ENCODE peak calls at places on chromosomes 12 and 14, in six cellular contexts. M is astrocyte, U is PC-3, K is HCT116, B is SK-N-SH, V is psoas muscle. T is an unnamed sample. For H3K4me1, the result is how much of the 10 kb centered on the place peaks cover.

GRCh38 chr14:89356927-89357326 is 60.1 kb downstream of the FOXN3 start:
- DNase-seq in M (no peak), U (no peak), K (no peak), B (no peak), V (no peak), T (no peak)

GRCh38 chr14:92568621-92569479 is 55.3 kb downstream of the RIN3 start:
- DNase-seq in M (no peak), U (no peak), K (no peak), B (peak), V (peak), T (peak)

GRCh38 chr14:62030387-62030786 is 268.2 kb downstream of the SNAPC1 start:
- DNase-seq in M (no peak), U (no peak), K (no peak), B (no peak), V (no peak), T (no peak)

GRCh38 chr14:91464615-91465205 is 45.4 kb downstream of the PPP4R3A start:
- DNase-seq in M (no peak), U (no peak), K (no peak), B (no peak), V (no peak), T (no peak)

GRCh38 chr12:94622475-94622874 is 27.9 kb downstream of the TMCC3 start:
- DNase-seq in M (peak), U (peak), K (no peak), B (peak), V (no peak), T (no peak)

GRCh38 chr14:32337759-32338158 is 8.7 kb downstream of the AKAP6 start:
- DNase-seq in M (no peak), U (no peak), K (no peak), B (no peak), V (no peak), T (no peak)

GRCh38 chr12:65086236-65086635 is 34.9 kb downstream of the WIF1 start:
- DNase-seq in M (no peak), U (no peak), K (no peak), B (no peak), V (no peak), T (no peak)

GRCh38 chr12:107736914-107737313 is 24.0 kb downstream of the PRDM4 start:
- DNase-seq in M (no peak), U (no peak), K (no peak), B (no peak), V (no peak), T (no peak)

GRCh38 chr12:113232787-113233585 is 11.7 kb downstream of the TPCN1 start:
- DNase-seq in M (peak), U (no peak), K (no peak), B (no peak), V (peak), T (peak)

GRCh38 chr12:39240573-39240972 is 202.3 kb downstream of the KIF21A start:
- DNase-seq in M (no peak), U (no peak), K (no peak), B (no peak), V (no peak), T (no peak)

GRCh38 chr14:78143489-78144145 is 26.6 kb upstream of the NRXN3 start:
- DNase-seq in M (peak), U (peak), K (no peak), B (no peak), V (no peak), T (no peak)

GRCh38 chr12:49189731-49190314 is 943 bp upstream of the TUBA1A start:
- DNase-seq in M (no peak), U (no peak), K (no peak), B (no peak), V (no peak), T (no peak)

GRCh38 chr14:74488788-74489397 is 4.2 kb downstream of the NPC2 start:
- DNase-seq in M (peak), U (peak), K (peak), B (no peak), V (no peak), T (no peak)

GRCh38 chr12:20429876-20430275 is 61.5 kb downstream of the PDE3A start:
- DNase-seq in M (no peak), U (no peak), K (no peak), B (no peak), V (no peak), T (no peak)

GRCh38 chr12:22014783-22015144 is 31.3 kb upstream of the CMAS start:
- DNase-seq in M (no peak), U (no peak), K (no peak), B (no peak), V (no peak), T (no peak)

GRCh38 chr12:82325540-82326336 is 32.4 kb downstream of the CCDC59 start:
- DNase-seq in M (no peak), U (no peak), K (no peak), B (no peak), V (no peak), T (no peak)

GRCh38 chr12:1532796-1533195 is 61.6 kb downstream of the FBXL14 start:
- DNase-seq in M (no peak), U (no peak), K (no peak), B (no peak), V (no peak), T (no peak)

GRCh38 chr12:1534708-1535107 is 59.7 kb downstream of the FBXL14 start:
- DNase-seq in M (no peak), U (no peak), K (no peak), B (no peak), V (no peak), T (no peak)

GRCh38 chr12:1533205-1533601 is 61.2 kb downstream of the FBXL14 start:
- DNase-seq in M (peak), U (no peak), K (no peak), B (peak), V (no peak), T (no peak)

GRCh38 chr12:1532367-1532752 is 62.0 kb downstream of the FBXL14 start:
- DNase-seq in M (no peak), U (no peak), K (no peak), B (no peak), V (no peak), T (no peak)

DNA sequence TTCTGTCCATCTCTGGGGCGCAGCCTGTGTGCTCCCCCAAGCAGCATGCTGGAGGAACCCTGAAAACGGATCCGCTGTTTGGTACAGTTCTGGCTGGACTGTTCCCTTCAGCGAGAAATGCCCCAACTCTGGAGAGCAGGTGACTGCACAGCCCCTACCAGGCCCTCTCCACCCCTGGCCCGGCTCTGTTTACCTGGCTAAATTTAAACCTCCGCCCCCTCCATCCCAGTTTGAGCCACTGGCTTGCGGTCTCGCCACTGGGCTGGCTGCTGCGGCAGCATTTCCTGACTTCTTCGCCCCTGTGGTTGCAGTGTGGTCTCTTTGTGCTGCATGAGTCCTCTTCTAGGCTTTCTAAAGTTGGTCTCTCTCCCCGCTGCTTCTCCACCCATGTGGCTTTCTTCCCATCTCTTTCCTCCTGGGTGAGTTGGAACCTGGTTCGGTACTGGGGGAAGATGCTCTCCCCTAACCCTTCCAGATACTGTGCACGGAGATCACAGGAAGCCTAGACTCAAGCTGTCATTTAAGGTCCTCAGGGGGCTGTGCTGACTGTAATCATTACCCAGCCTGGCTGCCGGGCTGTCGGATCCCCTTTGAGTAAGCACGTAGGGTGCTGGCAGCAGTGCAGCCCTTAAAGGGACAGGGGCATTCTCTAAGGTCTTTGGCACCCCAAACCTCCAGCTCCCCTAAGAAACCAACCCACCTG is 60.6 kb downstream of the FBXL14 start:
- DNase-seq in M (peak), U (no peak), K (no peak), B (no peak), V (no peak), T (peak)
- H3K4me3 ChIP-seq in M (peak), U (no peak), K (no peak), B (peak), V (no peak), T (peak)

GRCh38 chr14:95515523-95516517 is 630 bp downstream of the SYNE3 start:
- DNase-seq in M (peak), U (peak), K (no peak), B (peak), V (peak), T (peak)

GRCh38 chr14:95516554-95517209 is at the start of gene SYNE3:
- DNase-seq in M (no peak), U (peak), K (no peak), B (peak), V (peak), T (no peak)

GRCh38 chr14:95520346-95520745 is 3.9 kb upstream of the SYNE3 start:
- DNase-seq in M (no peak), U (no peak), K (no peak), B (no peak), V (no peak), T (no peak)

GRCh38 chr14:95519699-95520098 is 3.2 kb upstream of the SYNE3 start:
- DNase-seq in M (peak), U (peak), K (peak), B (peak), V (peak), T (peak)

GRCh38 chr14:95518045-95518751 is 1.7 kb upstream of the SYNE3 start:
- DNase-seq in M (peak), U (no peak), K (no peak), B (no peak), V (no peak), T (no peak)
- H3K4me1 ChIP-seq in M (half or more), U (under half), K (under half), B (half or more), V (under half), T (half or more)

GRCh38 chr14:56412453-56413434 is 166.9 kb upstream of the TMEM260 start:
- DNase-seq in M (peak), U (no peak), K (no peak), B (no peak), V (no peak), T (no peak)

GRCh38 chr14:56416213-56416612 is 163.4 kb upstream of the TMEM260 start:
- DNase-seq in M (no peak), U (no peak), K (no peak), B (no peak), V (no peak), T (no peak)

GRCh38 chr14:56413721-56414120 is 165.9 kb upstream of the TMEM260 start:
- DNase-seq in M (no peak), U (no peak), K (no peak), B (no peak), V (no peak), T (no peak)

GRCh38 chr14:56414231-56414630 is 165.4 kb upstream of the TMEM260 start:
- DNase-seq in M (no peak), U (no peak), K (no peak), B (no peak), V (no peak), T (no peak)

DNA sequence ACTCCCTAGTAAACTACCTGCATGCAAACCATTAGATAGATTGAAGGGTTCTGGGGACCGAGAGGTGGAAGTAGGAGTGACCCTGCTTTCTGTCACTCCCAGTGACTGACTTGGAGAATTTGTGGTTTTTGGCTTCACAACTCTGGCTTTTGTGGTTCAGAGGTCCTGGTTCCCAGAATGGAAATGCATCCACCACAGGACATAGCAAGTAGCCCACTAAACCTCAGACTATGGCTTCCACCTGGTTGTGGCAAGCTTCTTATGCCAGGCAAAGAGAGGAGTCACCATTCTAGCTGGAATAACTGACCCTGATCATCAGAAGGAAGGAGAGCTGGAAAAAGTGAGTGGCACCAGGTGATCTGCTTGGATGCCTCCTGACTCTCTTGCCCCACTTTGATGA is 162.4 kb upstream of the TMEM260 start:
- DNase-seq in M (peak), U (no peak), K (no peak), B (no peak), V (no peak), T (no peak)
- H3K27ac ChIP-seq in M (no peak), U (no peak), K (no peak), B (no peak), V (no peak), T (no peak)

GRCh38 chr12:3228587-3228986 is 151.4 kb downstream of the TSPAN9 start:
- DNase-seq in M (no peak), U (no peak), K (no peak), B (no peak), V (no peak), T (no peak)
- H3K4me3 ChIP-seq in M (no peak), U (no peak), K (no peak), B (no peak), V (no peak), T (no peak)

GRCh38 chr12:54585243-54585642 is 3.2 kb downstream of the PPP1R1A start:
- DNase-seq in M (no peak), U (no peak), K (no peak), B (no peak), V (no peak), T (no peak)
- H3K4me1 ChIP-seq in M (under half), U (under half), K (under half), B (under half), V (under half), T (under half)

DNA sequence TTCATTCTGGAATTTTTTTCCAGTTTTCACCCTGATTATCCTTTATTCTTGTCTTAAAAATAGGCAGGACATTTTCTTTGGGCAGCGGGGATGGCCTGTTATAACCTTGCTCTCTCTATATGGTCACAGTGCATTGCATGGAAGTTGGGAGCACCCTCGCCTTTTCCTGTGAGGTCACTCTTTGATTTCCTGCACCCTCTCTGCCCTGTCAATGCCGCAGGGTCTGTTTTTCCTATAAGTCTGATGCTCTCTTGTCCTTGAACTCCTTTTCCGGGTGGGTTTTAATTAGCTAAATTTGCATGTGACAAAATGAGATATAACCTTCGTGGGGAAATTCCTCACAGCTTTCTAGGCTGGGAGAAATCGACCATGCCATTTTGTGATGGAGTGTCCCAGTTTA is 194.3 kb downstream of the CACNA1C start:
- DNase-seq in M (no peak), U (no peak), K (no peak), B (no peak), V (no peak), T (no peak)
- H3K27ac ChIP-seq in M (no peak), U (no peak), K (no peak), B (peak), V (no peak), T (no peak)

DNA sequence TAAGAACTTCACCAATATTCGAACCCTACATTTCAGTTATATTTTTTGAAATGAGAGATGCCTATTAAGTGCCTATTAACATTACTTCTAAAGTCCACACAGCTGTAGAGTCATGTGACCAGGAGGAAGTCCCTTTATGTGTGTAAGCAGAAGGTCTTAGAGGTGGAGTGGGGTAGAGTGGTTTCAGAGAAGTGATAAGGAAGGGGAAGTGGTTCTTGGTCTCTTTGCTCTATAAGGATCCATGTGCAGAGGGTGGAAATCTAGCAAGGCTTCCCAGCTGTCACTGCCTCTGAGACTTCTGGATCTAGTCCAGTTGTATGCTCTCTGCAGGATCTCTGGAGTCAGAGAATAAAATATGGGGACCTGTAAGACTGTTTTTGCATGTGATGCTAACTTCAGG is 673.9 kb downstream of the FLRT2 start:
- DNase-seq in M (no peak), U (no peak), K (no peak), B (no peak), V (no peak), T (no peak)
- H3K4me3 ChIP-seq in M (no peak), U (no peak), K (no peak), B (no peak), V (no peak), T (no peak)